ENCODE peak calls at places on chromosomes 12 and 14, in seven cellular contexts. R is IMR-90, E is mesendoderm, N is trophoblast cell, C is neuronal stem cell, L is mesenchymal stem cell, P is H1. F is an unnamed sample.

GRCh38 chr12:70664463-70664862 is 27.2 kb upstream of the PTPRB start:
- DNase-seq in R (no peak), E (peak; percentile 11), N (no peak), C (peak; percentile 55), L (no peak), P (no peak), F (peak; percentile 45)

GRCh38 chr12:74747305-74747704 is 209.7 kb downstream of the ATXN7L3B start:
- DNase-seq in R (peak; percentile 16), E (peak; percentile 7), N (peak; percentile 5), C (no peak), L (no peak), P (no peak), F (no peak)

GRCh38 chr12:116528498-116528897 is 30.7 kb upstream of the MAP1LC3B2 start:
- DNase-seq in R (no peak), E (no peak), N (no peak), C (no peak), L (peak; percentile 40), P (no peak), F (no peak)

GRCh38 chr12:12599750-12600643 is 11.7 kb upstream of the CREBL2 start:
- DNase-seq in R (no peak), E (no peak), N (peak; percentile 82), C (no peak), L (no peak), P (no peak), F (no peak)

GRCh38 chr12:20446836-20447235 is 78.5 kb downstream of the PDE3A start:
- DNase-seq in R (no peak), E (peak; percentile 8), N (no peak), C (no peak), L (no peak), P (no peak), F (no peak)

GRCh38 chr12:47652491-47653234 is 53.2 kb downstream of the RPAP3 start:
- DNase-seq in R (no peak), E (peak; percentile 56), N (no peak), C (no peak), L (peak; percentile 20), P (no peak), F (no peak)

GRCh38 chr12:86727151-86727550 is 471.0 kb upstream of the MGAT4C start:
- DNase-seq in R (peak; percentile 68), E (no peak), N (no peak), C (no peak), L (peak; percentile 53), P (no peak), F (no peak)

GRCh38 chr14:36105401-36105800 is 71.1 kb downstream of the PTCSC3 start:
- DNase-seq in R (no peak), E (peak; percentile 73), N (no peak), C (peak; percentile 48), L (peak; percentile 9), P (no peak), F (peak; percentile 43)

GRCh38 chr12:29163146-29163545 is 14.1 kb downstream of the FAR2 start:
- DNase-seq in R (no peak), E (no peak), N (no peak), C (no peak), L (no peak), P (no peak), F (no peak)

GRCh38 chr12:116065561-116065960 is 211.9 kb downstream of the MED13L start:
- DNase-seq in R (no peak), E (no peak), N (no peak), C (no peak), L (no peak), P (no peak), F (no peak)

DNA sequence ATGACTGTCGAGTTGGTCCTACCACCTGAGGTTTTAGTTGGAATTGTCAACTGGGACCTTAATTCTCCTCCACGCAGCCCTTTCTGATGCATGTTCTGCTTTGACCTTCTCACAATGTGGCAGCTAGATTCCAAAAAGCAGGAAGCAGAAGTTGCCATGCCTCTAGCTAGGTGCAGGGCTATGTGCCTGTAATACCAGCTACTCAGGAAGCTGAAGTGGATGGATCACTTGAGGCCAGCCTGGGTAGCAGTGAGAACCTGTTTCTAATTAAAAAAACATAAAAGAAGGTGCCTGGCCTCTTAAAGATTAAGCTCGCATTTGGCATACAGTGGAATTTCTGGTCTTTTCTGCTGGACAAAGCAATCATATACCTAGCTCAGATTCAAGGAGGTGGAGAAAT is 77.1 kb downstream of the FGD4 start:
- DNase-seq in R (no peak), E (no peak), N (no peak), C (no peak), L (no peak), P (no peak), F (no peak)
- H2BK120ac ChIP-seq in R (no peak overlapping the region), E (no peak overlapping the region), N (no peak overlapping the region), C (no peak overlapping the region), L (no peak overlapping the region), P (no peak overlapping the region), F (no peak overlapping the region)

GRCh38 chr12:9039397-9039977 is 50.1 kb downstream of the KLRG1 start:
- DNase-seq in R (peak; percentile 40), E (peak; percentile 58), N (peak; percentile 89), C (peak; percentile 26), L (peak; percentile 64), P (no peak), F (no peak)
- H2BK120ac ChIP-seq in R (no peak overlapping the region), E (no peak overlapping the region), N (no peak overlapping the region), C (no peak overlapping the region), L (no peak overlapping the region), P (no peak overlapping the region), F (no peak overlapping the region)

GRCh38 chr12:100437038-100437841 is 36.4 kb upstream of the NR1H4 start:
- DNase-seq in R (no peak), E (no peak), N (peak; percentile 23), C (no peak), L (no peak), P (no peak), F (no peak)

GRCh38 chr12:100439797-100440196 is 33.9 kb upstream of the NR1H4 start:
- DNase-seq in R (no peak), E (no peak), N (no peak), C (no peak), L (no peak), P (no peak), F (no peak)

GRCh38 chr12:100435948-100436347 is 37.7 kb upstream of the NR1H4 start:
- DNase-seq in R (no peak), E (no peak), N (no peak), C (no peak), L (no peak), P (no peak), F (no peak)

DNA sequence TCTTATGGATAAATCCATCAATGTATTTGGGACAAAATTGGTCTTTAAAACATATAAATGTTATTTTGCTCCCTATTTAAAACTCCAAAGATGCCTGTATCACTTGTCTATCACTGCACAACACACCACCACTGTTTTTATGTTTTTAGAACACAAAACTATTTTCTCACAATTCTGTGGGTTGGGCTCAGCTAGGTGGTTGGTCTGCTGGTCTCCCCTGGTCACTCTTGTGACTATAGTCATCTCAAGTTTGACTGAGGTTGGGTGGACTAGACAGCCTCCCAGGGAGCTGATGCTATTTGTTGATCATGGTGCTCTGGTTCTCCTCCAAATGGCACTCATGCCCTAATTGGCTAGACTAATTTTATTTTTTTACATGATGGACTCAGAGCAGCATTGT is 39.5 kb upstream of the NR1H4 start:
- DNase-seq in R (no peak), E (no peak), N (no peak), C (no peak), L (no peak), P (no peak), F (no peak)
- H2BK120ac ChIP-seq in R (no peak overlapping the region), E (no peak overlapping the region), N (no peak overlapping the region), C (no peak overlapping the region), L (no peak overlapping the region), P (no peak overlapping the region), F (no peak overlapping the region)

GRCh38 chr12:68297929-68298328 is 34.2 kb downstream of the MDM1 start:
- DNase-seq in R (no peak), E (no peak), N (no peak), C (no peak), L (no peak), P (no peak), F (no peak)
- H2BK120ac ChIP-seq in R (no peak overlapping the region), E (no peak overlapping the region), N (no peak overlapping the region), C (no peak overlapping the region), L (no peak overlapping the region), P (no peak overlapping the region), F (no peak overlapping the region)

GRCh38 chr12:104742551-104742961 is 215.5 kb downstream of the SLC41A2 start:
- DNase-seq in R (no peak), E (no peak), N (no peak), C (no peak), L (no peak), P (no peak), F (no peak)

GRCh38 chr12:104743181-104743580 is 214.9 kb downstream of the SLC41A2 start:
- DNase-seq in R (no peak), E (no peak), N (no peak), C (no peak), L (no peak), P (no peak), F (no peak)

GRCh38 chr12:104740668-104741067 is 217.4 kb downstream of the SLC41A2 start:
- DNase-seq in R (no peak), E (no peak), N (peak; percentile 13), C (no peak), L (no peak), P (no peak), F (no peak)

GRCh38 chr12:104741072-104741471 is 217.0 kb downstream of the SLC41A2 start:
- DNase-seq in R (no peak), E (no peak), N (peak; percentile 43), C (no peak), L (no peak), P (no peak), F (no peak)

GRCh38 chr12:104741497-104742367 is 216.4 kb downstream of the SLC41A2 start:
- DNase-seq in R (no peak), E (no peak), N (peak; percentile 96), C (no peak), L (peak; percentile 29), P (no peak), F (no peak)
- H2BK120ac ChIP-seq in R (no peak overlapping the region), E (no peak overlapping the region), N (no peak overlapping the region), C (no peak overlapping the region), L (no peak overlapping the region), P (no peak overlapping the region), F (no peak overlapping the region)

GRCh38 chr14:100786820-100787219 is 39.1 kb upstream of the MEG3 start:
- DNase-seq in R (no peak), E (no peak), N (no peak), C (no peak), L (no peak), P (no peak), F (no peak)
- H2BK120ac ChIP-seq in R (no peak overlapping the region), E (no peak overlapping the region), N (no peak overlapping the region), C (no peak overlapping the region), L (no peak overlapping the region), P (no peak overlapping the region), F (no peak overlapping the region)

GRCh38 chr12:7716391-7716790 is 5.2 kb downstream of the DPPA3 start:
- DNase-seq in R (no peak), E (peak; percentile 60), N (peak; percentile 87), C (no peak), L (no peak), P (no peak), F (no peak)
- H2BK120ac ChIP-seq in R (no peak overlapping the region), E (no peak overlapping the region), N (no peak overlapping the region), C (no peak overlapping the region), L (no peak overlapping the region), P (no peak overlapping the region), F (no peak overlapping the region)